ENCODE peak calls at places on chromosomes 12 and 14, in nine cellular contexts. W is fibroblast of lung; D is Kasumi-1; E is activated CD4-positive, alpha-beta T cell treated with anti-CD3 and anti-CD28 coated beads, Interleukin-2, amount 50 U/mL, for 48 hours; V is NAMALWA; S is left cardiac atrium; N is GM03348; B is cerebellar cortex; K is bronchial epithelial cell. Q is an unnamed sample.

GRCh38 chr14:100004392-100004791 is 60.8 kb upstream of the EVL start:
- DNase-seq in E (no peak), B (no peak), N (no peak), W (no peak), S (no peak), V (peak; percentile 9), K (no peak), D (no peak), Q (no peak)

GRCh38 chr14:35416108-35416750 is 11.7 kb upstream of the NFKBIA start:
- DNase-seq in W (peak; percentile 24), N (no peak), D (no peak), S (no peak), K (no peak), E (peak; percentile 86), V (no peak), B (no peak), Q (no peak)

GRCh38 chr14:88286309-88286708 is 36.8 kb downstream of the KCNK10 start:
- DNase-seq in E (no peak), B (no peak), D (no peak), S (no peak), K (peak; percentile 50), N (no peak), W (no peak), V (no peak), Q (no peak)

GRCh38 chr12:113186666-113187325 is 1.3 kb downstream of the RITA1 start:
- DNase-seq in D (no peak), E (no peak), V (no peak), W (no peak), B (no peak), K (no peak), S (no peak), N (no peak), Q (no peak)

GRCh38 chr12:68263366-68263765 is 10.0 kb upstream of the IL22 start:
- DNase-seq in W (peak; percentile 75), K (no peak), E (no peak), S (no peak), V (no peak), D (no peak), N (peak; percentile 16), B (no peak), Q (no peak)

GRCh38 chr12:120783197-120783596 is 57.6 kb downstream of the ACADS start:
- DNase-seq in B (no peak), E (peak; percentile 37), D (peak; percentile 59), V (no peak), W (peak; percentile 73), K (peak; percentile 89), N (peak; percentile 23), S (no peak), Q (no peak)

GRCh38 chr12:121776190-121777098 is 17.0 kb downstream of the RHOF start:
- DNase-seq in V (peak; percentile 82), B (peak; percentile 66), E (peak; percentile 96), K (no peak), W (no peak), S (peak; percentile 88), N (peak; percentile 88), D (peak; percentile 56), Q (no peak)

GRCh38 chr12:105041186-105041585 is 43.1 kb downstream of the ALDH1L2 start:
- DNase-seq in W (peak; percentile 75), B (no peak), D (no peak), S (no peak), N (no peak), K (no peak), V (no peak), E (no peak), Q (no peak)

GRCh38 chr12:49703647-49704137 is 3.5 kb downstream of the FMNL3 start:
- DNase-seq in W (peak; percentile 85), V (peak; percentile 30), E (peak; percentile 59), D (peak; percentile 19), S (no peak), B (no peak), N (peak; percentile 42), K (peak; percentile 38), Q (no peak)

GRCh38 chr14:85538636-85539035 is 8.7 kb downstream of the FLRT2 start:
- DNase-seq in K (no peak), W (no peak), D (no peak), S (no peak), B (no peak), V (no peak), N (no peak), E (no peak), Q (no peak)

GRCh38 chr14:72488551-72488950 is 405.4 kb downstream of the DPF3 start:
- DNase-seq in N (no peak), S (no peak), B (no peak), D (no peak), V (no peak), K (no peak), E (no peak), W (no peak), Q (no peak)

GRCh38 chr12:113271853-113272561 is 50.7 kb downstream of the TPCN1 start:
- DNase-seq in E (peak; percentile 51), N (peak; percentile 96), K (peak; percentile 71), D (no peak), S (peak; percentile 87), V (no peak), B (peak; percentile 48), W (peak; percentile 80), Q (peak; percentile 53)

Q was measured in cerebellum.